ENCODE peak calls at places on chromosomes 4 and X, in six cellular contexts. One of them, this sample, is unnamed.

GRCh38 chr4:89024051-89024675 is 32.8 kb downstream of the FAM13A start:
- DNase-seq in body of pancreas: peak; percentile 87
- DNase-seq in heart right ventricle: peak; percentile 68
- DNase-seq in HFF-Myc: peak; percentile 65
- DNase-seq in fibroblast of lung: peak; percentile 60
- DNase-seq in Calu3: peak; percentile 61
- DNase-seq in this sample: peak; percentile 46

GRCh38 chr4:94484818-94485217 is 33.1 kb downstream of the PDLIM5 start:
- DNase-seq in heart right ventricle: no peak
- DNase-seq in Calu3: no peak
- DNase-seq in fibroblast of lung: no peak
- DNase-seq in body of pancreas: no peak
- DNase-seq in HFF-Myc: no peak
- DNase-seq in this sample: no peak

GRCh38 chr4:68368566-68369473 is 18.9 kb upstream of the YTHDC1 start:
- DNase-seq in body of pancreas: peak; percentile 29
- DNase-seq in fibroblast of lung: peak; percentile 80
- DNase-seq in Calu3: peak; percentile 40
- DNase-seq in HFF-Myc: no peak
- DNase-seq in heart right ventricle: no peak
- DNase-seq in this sample: peak; percentile 45

GRCh38 chr4:101158136-101158485 is 189.2 kb downstream of the PPP3CA start:
- DNase-seq in HFF-Myc: no peak
- DNase-seq in body of pancreas: no peak
- DNase-seq in fibroblast of lung: peak; percentile 51
- DNase-seq in Calu3: no peak
- DNase-seq in heart right ventricle: no peak
- DNase-seq in this sample: no peak

GRCh38 chrX:9535101-9535500 is 70.2 kb downstream of the TBL1X start:
- DNase-seq in body of pancreas: no peak
- DNase-seq in heart right ventricle: no peak
- DNase-seq in fibroblast of lung: no peak
- DNase-seq in Calu3: no peak
- DNase-seq in HFF-Myc: peak; percentile 7
- DNase-seq in this sample: no peak

GRCh38 chr4:48255130-48255958 is 14.3 kb downstream of the TEC start:
- DNase-seq in HFF-Myc: no peak
- DNase-seq in heart right ventricle: peak; percentile 63
- DNase-seq in Calu3: no peak
- DNase-seq in fibroblast of lung: peak; percentile 12
- DNase-seq in body of pancreas: no peak
- DNase-seq in this sample: no peak

GRCh38 chrX:2485460-2485753 is 15.4 kb downstream of the DHRSX start:
- DNase-seq in HFF-Myc: peak; percentile 36
- DNase-seq in Calu3: no peak
- DNase-seq in heart right ventricle: no peak
- DNase-seq in fibroblast of lung: no peak
- DNase-seq in body of pancreas: no peak
- DNase-seq in this sample: no peak

GRCh38 chr4:81518762-81519427 is 47.2 kb upstream of the RASGEF1B start:
- DNase-seq in HFF-Myc: no peak
- DNase-seq in Calu3: no peak
- DNase-seq in fibroblast of lung: no peak
- DNase-seq in body of pancreas: no peak
- DNase-seq in heart right ventricle: no peak
- DNase-seq in this sample: no peak

GRCh38 chr4:89254847-89255246 is 52.8 kb downstream of the GPRIN3 start:
- DNase-seq in body of pancreas: peak; percentile 44
- DNase-seq in HFF-Myc: peak; percentile 1
- DNase-seq in heart right ventricle: no peak
- DNase-seq in Calu3: peak; percentile 41
- DNase-seq in fibroblast of lung: peak; percentile 3
- DNase-seq in this sample: no peak

GRCh38 chr4:20760053-20760452 is 59.8 kb downstream of the PACRGL start:
- DNase-seq in fibroblast of lung: no peak
- DNase-seq in Calu3: no peak
- DNase-seq in HFF-Myc: no peak
- DNase-seq in body of pancreas: no peak
- DNase-seq in heart right ventricle: no peak
- DNase-seq in this sample: no peak

GRCh38 chrX:150182176-150182575 is 180.9 kb upstream of the MAMLD1 start:
- DNase-seq in fibroblast of lung: no peak
- DNase-seq in HFF-Myc: no peak
- DNase-seq in body of pancreas: no peak
- DNase-seq in Calu3: no peak
- DNase-seq in heart right ventricle: no peak
- DNase-seq in this sample: no peak

GRCh38 chrX:150903110-150903508 is 4.6 kb upstream of the CD99L2 start:
- DNase-seq in body of pancreas: no peak
- DNase-seq in heart right ventricle: no peak
- DNase-seq in fibroblast of lung: no peak
- DNase-seq in HFF-Myc: no peak
- DNase-seq in Calu3: no peak
- DNase-seq in this sample: no peak

GRCh38 chrX:30060718-30061117 is 154.6 kb upstream of the MAGEB2 start:
- DNase-seq in fibroblast of lung: peak; percentile 6
- DNase-seq in Calu3: peak; percentile 18
- DNase-seq in heart right ventricle: no peak
- DNase-seq in body of pancreas: no peak
- DNase-seq in HFF-Myc: no peak
- DNase-seq in this sample: no peak

GRCh38 chr4:141534985-141535384 is 101.4 kb upstream of the IL15 start:
- DNase-seq in body of pancreas: no peak
- DNase-seq in HFF-Myc: no peak
- DNase-seq in Calu3: no peak
- DNase-seq in fibroblast of lung: no peak
- DNase-seq in heart right ventricle: no peak
- DNase-seq in this sample: no peak

GRCh38 chr4:54099287-54099958 is 540 bp upstream of the GSX2 start:
- DNase-seq in body of pancreas: no peak
- DNase-seq in heart right ventricle: no peak
- DNase-seq in fibroblast of lung: peak; percentile 67
- DNase-seq in Calu3: peak; percentile 4
- DNase-seq in HFF-Myc: no peak
- DNase-seq in this sample: no peak

GRCh38 chr4:153929651-153930050 is 140.8 kb upstream of the SFRP2 start:
- DNase-seq in HFF-Myc: no peak
- DNase-seq in body of pancreas: no peak
- DNase-seq in fibroblast of lung: no peak
- DNase-seq in Calu3: no peak
- DNase-seq in heart right ventricle: no peak
- DNase-seq in this sample: no peak

GRCh38 chr4:48360966-48361470 is 19.7 kb downstream of the SLAIN2 start:
- DNase-seq in fibroblast of lung: peak; percentile 63
- DNase-seq in body of pancreas: no peak
- DNase-seq in HFF-Myc: peak; percentile 19
- DNase-seq in Calu3: no peak
- DNase-seq in heart right ventricle: no peak
- DNase-seq in this sample: peak; percentile 19

GRCh38 chr4:169239236-169239905 is 31.4 kb downstream of the SH3RF1 start:
- DNase-seq in body of pancreas: no peak
- DNase-seq in heart right ventricle: no peak
- DNase-seq in HFF-Myc: no peak
- DNase-seq in Calu3: no peak
- DNase-seq in fibroblast of lung: peak; percentile 50
- DNase-seq in this sample: no peak

GRCh38 chrX:39149761-39150160 is 348.5 kb downstream of the MID1IP1 start:
- DNase-seq in heart right ventricle: peak; percentile 51
- DNase-seq in HFF-Myc: no peak
- DNase-seq in fibroblast of lung: peak; percentile 16
- DNase-seq in body of pancreas: peak; percentile 77
- DNase-seq in Calu3: peak; percentile 60
- DNase-seq in this sample: peak; percentile 16

GRCh38 chr4:67779631-67780030 is 25.4 kb upstream of the GNRHR start:
- DNase-seq in fibroblast of lung: peak; percentile 58
- DNase-seq in heart right ventricle: no peak
- DNase-seq in HFF-Myc: no peak
- DNase-seq in body of pancreas: no peak
- DNase-seq in Calu3: no peak
- DNase-seq in this sample: no peak

GRCh38 chrX:151505796-151506195 is 57.7 kb upstream of the PASD1 start:
- DNase-seq in fibroblast of lung: no peak
- DNase-seq in heart right ventricle: no peak
- DNase-seq in body of pancreas: no peak
- DNase-seq in HFF-Myc: no peak
- DNase-seq in Calu3: peak; percentile 14
- DNase-seq in this sample: no peak

GRCh38 chrX:20352504-20352903 is 85.8 kb upstream of the RPS6KA3 start:
- DNase-seq in heart right ventricle: no peak
- DNase-seq in body of pancreas: no peak
- DNase-seq in Calu3: no peak
- DNase-seq in HFF-Myc: no peak
- DNase-seq in fibroblast of lung: no peak
- DNase-seq in this sample: no peak

GRCh38 chr4:43843501-43843900 is 605.1 kb downstream of the KCTD8 start:
- DNase-seq in HFF-Myc: no peak
- DNase-seq in heart right ventricle: no peak
- DNase-seq in fibroblast of lung: peak; percentile 62
- DNase-seq in Calu3: no peak
- DNase-seq in body of pancreas: no peak
- DNase-seq in this sample: no peak
- TF ChIP-seq CTCF in HFF-Myc: no peak
- TF ChIP-seq CTCF in heart right ventricle: no peak
- TF ChIP-seq CTCF in fibroblast of lung: no peak
- TF ChIP-seq CTCF in Calu3: no peak
- TF ChIP-seq CTCF in body of pancreas: peak; percentile 11
- TF ChIP-seq CTCF in this sample: no peak

DNA sequence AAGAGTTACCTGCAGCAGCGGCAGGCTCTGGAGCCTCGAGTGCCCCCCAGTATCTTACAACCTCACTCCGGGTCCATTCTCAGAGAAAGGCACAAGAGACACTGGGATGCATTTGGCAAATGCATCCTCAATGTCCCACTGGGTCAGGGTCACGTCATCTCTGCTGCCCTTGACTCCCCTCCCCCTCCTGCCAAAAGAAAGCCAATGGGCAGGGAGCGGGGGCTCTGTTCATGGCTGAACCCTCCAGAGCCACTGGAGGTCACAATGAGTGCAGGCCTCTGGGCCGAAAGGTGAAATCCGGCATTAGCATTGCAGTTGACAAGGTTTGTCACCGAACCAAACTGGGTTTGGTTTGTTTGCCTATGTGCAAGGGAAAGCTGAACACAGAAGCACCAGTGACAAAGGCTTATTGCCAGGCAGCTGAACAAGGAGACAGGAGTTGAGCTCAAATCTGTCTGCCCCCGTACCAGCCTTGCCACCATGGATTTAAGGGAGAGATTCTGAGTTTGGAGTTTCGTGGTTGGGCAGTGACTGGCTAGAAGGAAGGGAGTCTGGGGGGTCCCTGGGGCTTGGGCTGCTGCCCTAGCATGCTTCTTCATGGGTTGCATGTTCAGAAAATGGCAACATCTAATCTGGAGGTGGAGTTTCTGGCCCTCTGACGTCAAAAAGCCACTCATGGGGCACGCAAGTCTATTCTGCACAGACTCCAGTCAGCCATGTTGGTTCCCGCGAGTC is 64.3 kb downstream of the HTRA3 start:
- DNase-seq in heart right ventricle: no peak
- DNase-seq in fibroblast of lung: no peak
- DNase-seq in body of pancreas: no peak
- DNase-seq in Calu3: no peak
- DNase-seq in HFF-Myc: no peak
- DNase-seq in this sample: no peak
- TF ChIP-seq CTCF in heart right ventricle: no peak
- TF ChIP-seq CTCF in fibroblast of lung: no peak
- TF ChIP-seq CTCF in body of pancreas: no peak
- TF ChIP-seq CTCF in Calu3: no peak
- TF ChIP-seq CTCF in HFF-Myc: no peak
- TF ChIP-seq CTCF in this sample: no peak

DNA sequence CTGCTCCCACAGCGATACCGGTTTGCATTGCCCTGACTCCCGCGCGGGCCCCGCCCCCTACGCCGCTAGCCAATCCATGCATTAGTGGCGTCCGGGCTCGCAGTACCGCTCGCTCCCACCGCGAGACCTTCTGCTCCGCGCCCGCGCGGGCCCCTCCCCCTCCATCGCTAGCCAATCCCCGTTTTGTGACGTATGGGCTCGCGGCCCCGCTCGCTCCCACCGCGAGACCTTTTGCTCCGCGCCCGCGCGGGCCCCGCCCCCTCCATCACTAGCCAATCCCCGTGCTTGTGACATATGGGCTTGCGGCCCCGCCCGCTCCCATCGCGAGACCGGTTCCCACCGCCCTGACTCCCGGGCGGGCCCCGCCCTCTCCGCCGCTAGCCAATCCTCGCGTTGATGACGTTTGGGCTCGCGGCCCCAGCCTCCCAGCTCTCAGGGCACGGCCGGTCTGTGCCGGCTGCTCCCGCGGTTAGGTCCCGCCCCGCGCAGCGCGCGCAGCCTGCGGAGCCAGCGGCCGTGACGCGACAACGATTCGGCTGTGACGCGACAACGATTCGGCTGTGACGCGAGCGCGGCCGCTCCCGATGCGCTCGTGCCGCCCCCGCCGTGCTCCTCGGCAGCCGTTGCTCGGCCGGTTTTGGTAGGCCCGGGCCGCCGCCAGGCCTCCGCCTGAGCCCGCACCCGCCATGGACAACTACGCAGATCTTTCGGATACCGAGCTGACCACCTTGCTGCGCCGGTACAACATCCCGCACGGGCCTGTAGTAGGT is at the start of gene EMD:
- DNase-seq in heart right ventricle: peak; percentile 96
- DNase-seq in fibroblast of lung: peak; percentile 95
- DNase-seq in Calu3: peak; percentile 99
- DNase-seq in body of pancreas: peak; percentile 99
- DNase-seq in HFF-Myc: peak; percentile 85
- DNase-seq in this sample: peak; percentile 96
- TF ChIP-seq CTCF in heart right ventricle: no peak
- TF ChIP-seq CTCF in fibroblast of lung: no peak
- TF ChIP-seq CTCF in Calu3: no peak
- TF ChIP-seq CTCF in body of pancreas: no peak
- TF ChIP-seq CTCF in HFF-Myc: no peak
- TF ChIP-seq CTCF in this sample: no peak

GRCh38 chr4:149555146-149555545 is 260.5 kb downstream of the IQCM start:
- DNase-seq in Calu3: no peak
- DNase-seq in body of pancreas: no peak
- DNase-seq in heart right ventricle: no peak
- DNase-seq in HFF-Myc: no peak
- DNase-seq in fibroblast of lung: peak; percentile 70
- DNase-seq in this sample: no peak

GRCh38 chr4:149553959-149554520 is 261.6 kb downstream of the IQCM start:
- DNase-seq in body of pancreas: no peak
- DNase-seq in fibroblast of lung: peak; percentile 75
- DNase-seq in heart right ventricle: no peak
- DNase-seq in HFF-Myc: no peak
- DNase-seq in Calu3: no peak
- DNase-seq in this sample: no peak

GRCh38 chr4:149552601-149553000 is 263.0 kb downstream of the IQCM start:
- DNase-seq in fibroblast of lung: no peak
- DNase-seq in Calu3: no peak
- DNase-seq in HFF-Myc: no peak
- DNase-seq in heart right ventricle: no peak
- DNase-seq in body of pancreas: no peak
- DNase-seq in this sample: no peak

DNA sequence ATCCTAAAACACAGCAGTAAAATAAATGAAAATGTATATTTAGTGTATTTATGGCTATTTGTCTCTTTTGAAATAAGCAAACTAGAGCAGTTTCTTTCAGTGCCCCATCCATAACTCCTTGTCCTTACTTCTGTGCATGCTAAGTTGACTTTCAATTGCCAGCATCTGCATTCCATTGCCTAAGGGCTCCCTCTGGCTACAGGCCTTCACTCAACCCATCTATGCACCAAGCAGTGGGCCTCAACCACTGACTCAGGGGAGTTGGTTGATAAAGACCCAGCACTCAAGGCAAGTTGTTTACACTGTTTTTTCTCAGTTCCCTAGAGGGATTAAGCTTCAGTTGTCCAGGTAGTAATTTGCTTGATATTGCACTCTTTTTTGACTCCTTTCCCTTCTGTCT is 265.7 kb downstream of the IQCM start:
- DNase-seq in body of pancreas: no peak
- DNase-seq in Calu3: no peak
- DNase-seq in heart right ventricle: peak; percentile 6
- DNase-seq in fibroblast of lung: peak; percentile 13
- DNase-seq in HFF-Myc: no peak
- DNase-seq in this sample: no peak
- TF ChIP-seq CTCF in body of pancreas: no peak
- TF ChIP-seq CTCF in Calu3: no peak
- TF ChIP-seq CTCF in heart right ventricle: peak; percentile 62
- TF ChIP-seq CTCF in fibroblast of lung: no peak
- TF ChIP-seq CTCF in HFF-Myc: no peak
- TF ChIP-seq CTCF in this sample: no peak

This sample was measured in AG09319.